ENCODE peak calls at places on chromosomes 4 and X, in six cellular contexts. A is left ventricle myocardium inferior; R is tibial artery; Y is CD8-positive, alpha-beta memory T cell; Q is small intestine; S is tibial nerve. T is an unnamed sample. For H3K4me1, the result is how much of the 10 kb centered on the place peaks cover.

GRCh38 chr4:164169591-164169990 is 584.3 kb upstream of the SMIM31 start:
- DNase-seq in Q (no peak), S (no peak), A (no peak), R (no peak), Y (no peak), T (no peak)

GRCh38 chrX:143664302-143664701 is 28.4 kb upstream of the SLITRK4 start:
- DNase-seq in Q (no peak), A (no peak), R (no peak), S (no peak), Y (no peak), T (no peak)

GRCh38 chr4:65353098-65353497 is 317.2 kb downstream of the EPHA5 start:
- DNase-seq in Q (no peak), Y (no peak), A (no peak), S (no peak), R (no peak), T (no peak)

GRCh38 chrX:46967547-46967946 is 55.3 kb downstream of the JADE3 start:
- DNase-seq in S (no peak), Y (no peak), R (no peak), A (no peak), Q (no peak), T (no peak)

GRCh38 chrX:49910344-49910743 is 12.1 kb upstream of the CLCN5 start:
- DNase-seq in S (no peak), R (no peak), Y (no peak), Q (no peak), A (no peak), T (no peak)

GRCh38 chr4:41661447-41662076 is 87.0 kb downstream of the PHOX2B start:
- DNase-seq in S (peak), R (peak), Y (no peak), Q (peak), A (peak), T (peak)

GRCh38 chr4:106194801-106195200 is 121.2 kb downstream of the TBCK start:
- DNase-seq in R (no peak), A (no peak), Y (no peak), S (no peak), Q (no peak), T (no peak)

GRCh38 chr4:25863347-25863784 is 578 bp upstream of the SEL1L3 start:
- DNase-seq in A (no peak), Y (no peak), Q (peak), S (no peak), R (no peak), T (no peak)

GRCh38 chr4:153916273-153916755 is 127.4 kb upstream of the SFRP2 start:
- DNase-seq in Q (no peak), Y (no peak), R (no peak), S (no peak), A (no peak), T (no peak)

GRCh38 chrX:133838761-133839676 is 146.4 kb downstream of the GPC3 start:
- DNase-seq in R (no peak), S (peak), A (no peak), Q (peak), Y (no peak), T (no peak)

GRCh38 chrX:55074851-55075467 is at the start of gene PAGE2B:
- DNase-seq in Y (no peak), Q (no peak), R (no peak), S (no peak), A (no peak), T (no peak)

GRCh38 chr4:102168580-102168979 is 176.7 kb downstream of the SLC39A8 start:
- DNase-seq in A (no peak), Y (no peak), R (no peak), S (no peak), Q (no peak), T (no peak)

GRCh38 chrX:2710041-2710471 is 19.0 kb downstream of the CD99 start:
- DNase-seq in Y (no peak), R (peak), Q (peak), S (no peak), A (no peak), T (no peak)

GRCh38 chrX:134548257-134548732 is 88.3 kb downstream of the HPRT1 start:
- DNase-seq in Y (no peak), Q (peak), S (no peak), R (no peak), A (no peak), T (no peak)

GRCh38 chr4:52843351-52843750 is 18.8 kb upstream of the RASL11B start:
- DNase-seq in A (no peak), S (no peak), R (no peak), Q (no peak), Y (no peak), T (no peak)

GRCh38 chr4:52840531-52841350 is 21.4 kb upstream of the RASL11B start:
- DNase-seq in S (no peak), Y (no peak), A (no peak), R (no peak), Q (no peak), T (no peak)

GRCh38 chr4:52842788-52843187 is 19.3 kb upstream of the RASL11B start:
- DNase-seq in A (no peak), R (no peak), Y (no peak), S (no peak), Q (no peak), T (no peak)

GRCh38 chr4:52843958-52844357 is 18.2 kb upstream of the RASL11B start:
- DNase-seq in Y (no peak), R (no peak), Q (no peak), A (no peak), S (no peak), T (peak)

DNA sequence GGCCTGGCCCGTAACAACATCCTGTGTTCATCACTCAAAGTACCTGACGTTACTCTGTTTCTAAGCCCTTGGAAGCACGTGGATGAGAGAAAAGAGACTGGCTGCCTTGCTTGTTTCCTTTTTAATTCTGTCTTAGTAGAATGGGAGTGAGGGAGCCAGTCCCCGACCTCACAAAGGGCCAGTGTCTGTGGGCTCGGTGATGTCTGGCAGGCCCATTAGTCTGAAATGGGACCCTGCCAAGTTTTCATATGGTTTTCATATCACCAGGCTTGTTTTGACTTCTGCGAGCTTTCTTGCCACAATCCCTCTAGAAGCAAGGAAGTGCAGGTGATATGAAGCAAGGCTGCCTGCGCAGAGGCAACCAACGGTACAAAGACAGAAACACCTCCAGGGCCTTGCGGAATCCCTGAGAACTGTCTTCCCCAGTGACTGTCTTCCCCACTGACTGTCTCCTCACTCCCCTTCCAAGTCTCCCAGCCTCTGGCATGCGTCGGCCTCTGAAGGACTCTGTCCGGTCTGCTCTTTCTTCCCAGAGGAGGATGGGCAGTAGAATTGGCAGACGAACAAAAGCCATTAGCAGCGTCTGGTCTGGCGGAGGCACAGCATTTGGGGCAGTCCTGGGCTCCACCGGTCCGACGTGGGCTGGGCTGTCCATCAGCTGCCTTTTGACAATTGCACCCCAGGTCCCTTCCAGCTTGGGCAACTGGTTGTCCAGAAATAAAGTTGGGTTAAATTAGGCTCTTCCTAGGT is 20.2 kb upstream of the RASL11B start:
- DNase-seq in Y (no peak), A (peak), Q (peak), R (no peak), S (no peak), T (no peak)
- H3K27ac ChIP-seq in Y (no peak), A (peak), Q (no peak), R (no peak), S (no peak), T (no peak)

DNA sequence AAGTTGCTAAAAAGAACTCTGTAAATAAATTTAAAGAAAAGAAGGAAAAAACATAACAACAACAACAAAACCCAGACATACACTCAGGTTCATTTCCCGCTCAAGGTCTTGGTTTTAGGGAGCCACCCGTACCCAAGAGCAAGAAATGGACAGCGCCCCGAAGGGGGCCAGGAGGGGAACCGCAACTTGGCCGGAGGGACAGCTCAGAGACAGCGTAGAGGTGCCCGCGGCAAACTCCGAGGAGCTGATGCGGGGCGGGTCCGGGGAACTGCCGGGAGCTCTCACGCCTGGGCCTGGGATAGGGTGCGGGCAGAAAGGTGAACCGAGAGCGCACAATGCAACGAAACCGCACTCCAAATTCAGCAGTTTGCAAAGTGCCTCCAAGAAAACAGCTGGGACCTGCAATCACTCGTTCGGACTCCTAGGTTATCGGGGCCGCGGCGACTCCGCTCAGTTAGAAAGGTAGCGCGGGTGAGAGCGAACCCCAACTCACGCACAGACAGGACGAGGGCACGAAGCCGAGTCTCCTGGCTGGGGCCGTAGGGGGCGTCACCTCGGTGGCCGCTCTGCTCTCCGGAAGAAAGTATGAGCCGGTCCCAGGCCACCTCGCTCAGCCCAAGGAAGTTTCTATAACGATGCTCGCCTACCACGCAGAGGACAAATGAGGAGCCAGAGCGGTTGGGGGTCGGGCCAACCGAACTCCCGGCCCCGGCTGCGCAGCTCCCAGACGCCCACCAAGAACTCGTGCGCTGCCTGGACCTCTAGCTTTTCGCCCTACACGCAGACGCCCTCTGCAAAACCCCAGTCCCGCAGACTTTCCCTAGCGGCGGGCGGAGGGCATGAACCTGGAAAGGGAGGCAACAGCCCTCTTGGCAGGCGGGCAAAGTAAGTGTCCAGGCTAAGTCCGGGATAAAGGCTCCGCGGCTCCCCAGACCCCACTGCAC is 1.4 kb downstream of the NDNF start:
- DNase-seq in S (no peak), A (peak), Q (no peak), Y (peak), R (peak), T (peak)
- H3K4me3 ChIP-seq in S (peak), A (peak), Q (peak), Y (peak), R (peak), T (peak)

DNA sequence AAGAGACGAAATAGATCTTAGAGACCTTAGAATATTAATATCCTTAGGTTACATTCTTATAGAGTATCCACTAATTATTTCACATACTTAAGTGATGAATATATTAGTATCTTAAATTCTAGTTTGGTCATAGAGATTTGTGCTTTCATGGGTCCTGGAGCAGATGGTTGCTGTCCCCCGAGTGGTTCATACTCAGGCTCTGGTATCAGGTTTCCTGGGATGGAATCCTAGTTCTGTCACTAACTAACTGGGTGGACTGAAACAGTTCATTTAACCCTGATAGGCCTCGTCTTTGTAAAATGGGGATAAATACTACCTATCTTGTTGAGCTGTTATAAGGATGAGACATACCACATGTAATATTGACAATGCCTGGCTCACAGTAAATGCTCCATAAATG is 264.6 kb downstream of the TENM3 start:
- DNase-seq in A (no peak), S (no peak), Y (no peak), Q (no peak), R (no peak), T (no peak)
- H3K4me1 ChIP-seq in A (under half), S (under half), Y (under half), Q (under half), R (under half), T (under half)

GRCh38 chr4:139011220-139011950 is 4.2 kb upstream of the NOCT start:
- DNase-seq in R (no peak), A (no peak), Q (peak), Y (no peak), S (no peak), T (no peak)

GRCh38 chr4:139009702-139010101 is 5.9 kb upstream of the NOCT start:
- DNase-seq in Q (no peak), A (no peak), Y (no peak), R (no peak), S (no peak), T (no peak)

GRCh38 chr4:139007640-139008039 is 7.9 kb upstream of the NOCT start:
- DNase-seq in R (no peak), Y (no peak), Q (no peak), A (no peak), S (no peak), T (no peak)

GRCh38 chr4:139005774-139006173 is 9.8 kb upstream of the NOCT start:
- DNase-seq in Y (no peak), R (no peak), A (no peak), Q (no peak), S (no peak), T (no peak)
- H3K27ac ChIP-seq in Y (no peak), R (no peak), A (no peak), Q (no peak), S (no peak), T (no peak)

T was measured in aorta.